ENCODE peak calls at places on chromosomes 12 and 14, in nine cellular contexts. J is CD8-positive, alpha-beta T cell; H is heart right ventricle; O is fibroblast of the aortic adventitia; E is Peyer's patch; P is lower lobe of right lung; L is RWPE2; M is HL-60; B is astrocyte of the spinal cord. S is an unnamed sample.

GRCh38 chr12:38543151-38543550 is 226.6 kb downstream of the ALG10B start:
- DNase-seq in J (no peak), H (no peak), O (no peak), E (no peak), P (peak; percentile 46), L (no peak), M (no peak), B (no peak), S (no peak)

GRCh38 chr12:31651893-31652521 is 7.5 kb upstream of the ETFBKMT start:
- DNase-seq in J (no peak), H (no peak), O (peak; percentile 17), E (no peak), P (no peak), L (no peak), M (no peak), B (no peak), S (peak; percentile 46)

GRCh38 chr14:79483472-79483871 is 727.8 kb downstream of the DIO2 start:
- DNase-seq in J (no peak), H (no peak), O (peak; percentile 7), E (no peak), P (no peak), L (no peak), M (no peak), B (peak; percentile 74), S (peak; percentile 26)

GRCh38 chr12:9920451-9920850 is 11.7 kb downstream of the CLEC2A start:
- DNase-seq in J (no peak), H (no peak), O (no peak), E (no peak), P (no peak), L (no peak), M (no peak), B (no peak), S (no peak)

GRCh38 chr12:51521554-51522276 is 69.3 kb upstream of the SCN8A start:
- DNase-seq in J (no peak), H (no peak), O (no peak), E (no peak), P (no peak), L (no peak), M (no peak), B (peak; percentile 2), S (peak; percentile 14)

GRCh38 chr14:103108749-103109207 is 14.3 kb downstream of the EXOC3L4 start:
- DNase-seq in J (no peak), H (no peak), O (peak; percentile 56), E (no peak), P (no peak), L (no peak), M (peak; percentile 90), B (no peak), S (no peak)

GRCh38 chr12:32039341-32039740 is 67.3 kb upstream of the BICD1 start:
- DNase-seq in J (no peak), H (peak; percentile 17), O (peak; percentile 52), E (no peak), P (no peak), L (no peak), M (no peak), B (no peak), S (peak; percentile 65)

GRCh38 chr12:93100610-93101009 is 171.5 kb upstream of the EEA1 start:
- DNase-seq in J (no peak), H (no peak), O (no peak), E (no peak), P (no peak), L (no peak), M (no peak), B (no peak), S (no peak)

GRCh38 chr14:62528296-62528695 is 517.0 kb downstream of the KCNH5 start:
- DNase-seq in J (no peak), H (no peak), O (no peak), E (no peak), P (no peak), L (no peak), M (no peak), B (peak; percentile 2), S (peak; percentile 5)

GRCh38 chr14:36647827-36648753 is 13.6 kb upstream of the PAX9 start:
- DNase-seq in J (no peak), H (no peak), O (peak; percentile 26), E (no peak), P (no peak), L (no peak), M (peak; percentile 22), B (peak; percentile 55), S (peak; percentile 14)

GRCh38 chr12:125120566-125120965 is 55.3 kb downstream of the AACS start:
- DNase-seq in J (no peak), H (no peak), O (no peak), E (no peak), P (no peak), L (no peak), M (no peak), B (no peak), S (no peak)

GRCh38 chr12:125533434-125534029 is 468.3 kb downstream of the AACS start:
- DNase-seq in J (no peak), H (peak; percentile 5), O (peak; percentile 10), E (no peak), P (no peak), L (no peak), M (peak; percentile 11), B (peak; percentile 4), S (no peak)

GRCh38 chr14:35404496-35405303 is at the start of gene NFKBIA:
- DNase-seq in J (peak; percentile 87), H (peak; percentile 92), O (peak; percentile 89), E (peak; percentile 89), P (peak; percentile 93), L (peak; percentile 93), M (peak; percentile 95), B (peak; percentile 89), S (peak; percentile 92)
- TF ChIP-seq CTCF in J (no peak), H (peak; percentile 15), O (peak; percentile 38), E (peak; percentile 26), P (peak; percentile 44), L (peak; percentile 72), M (no peak), B (peak; percentile 38), S (peak; percentile 26)

DNA sequence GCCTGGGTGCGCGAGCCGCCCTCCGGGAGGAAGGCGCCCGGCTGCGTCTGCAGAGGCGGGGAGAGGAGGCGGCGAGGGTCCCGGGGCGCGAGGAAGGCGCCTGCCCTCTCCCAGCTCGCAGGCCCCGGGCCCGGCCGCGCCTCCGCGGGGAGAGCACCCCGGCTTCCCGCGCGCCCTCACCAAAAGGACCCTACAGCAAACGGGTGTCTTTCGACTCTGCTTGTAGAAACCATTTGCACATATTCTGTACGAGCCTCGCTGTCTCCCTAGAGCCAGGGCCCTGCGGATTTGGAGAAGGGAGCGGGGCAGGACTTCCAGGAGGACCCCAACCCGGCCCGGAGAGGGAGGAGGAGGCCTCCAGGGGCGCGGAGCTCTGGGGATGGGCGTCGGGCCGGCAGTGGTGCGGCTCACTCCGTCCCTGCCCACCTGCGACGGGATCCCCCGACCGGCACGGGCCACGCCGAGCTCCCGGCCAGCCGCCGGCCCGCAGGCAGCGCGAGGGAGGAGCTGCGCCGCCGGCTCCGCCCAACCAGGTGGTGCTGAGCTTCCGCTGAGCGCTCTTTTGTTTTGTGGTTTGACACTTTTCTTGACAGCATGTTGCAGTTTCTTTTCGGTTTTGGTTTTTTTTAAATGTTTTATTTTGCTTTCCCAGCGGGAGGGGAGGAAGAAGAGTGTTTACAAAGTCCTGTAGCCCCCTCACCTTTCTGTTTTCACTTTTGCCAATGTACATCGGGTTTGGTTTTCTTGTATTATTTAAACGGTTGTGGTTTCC is 103.2 kb upstream of the FKBP4 start:
- DNase-seq in J (peak; percentile 25), H (no peak), O (no peak), E (no peak), P (no peak), L (no peak), M (peak; percentile 37), B (no peak), S (peak; percentile 3)
- H3K4me3 ChIP-seq in J (peak overlapping the region; percentile 50), H (peak overlapping the region; percentile 23), O (no peak overlapping the region), E (peak overlapping the region; percentile 52), P (peak overlapping the region; percentile 49), L (peak overlapping the region; percentile 31), M (peak overlapping the region; percentile 26), B (peak overlapping the region; percentile 26), S (peak overlapping the region; percentile 29)

DNA sequence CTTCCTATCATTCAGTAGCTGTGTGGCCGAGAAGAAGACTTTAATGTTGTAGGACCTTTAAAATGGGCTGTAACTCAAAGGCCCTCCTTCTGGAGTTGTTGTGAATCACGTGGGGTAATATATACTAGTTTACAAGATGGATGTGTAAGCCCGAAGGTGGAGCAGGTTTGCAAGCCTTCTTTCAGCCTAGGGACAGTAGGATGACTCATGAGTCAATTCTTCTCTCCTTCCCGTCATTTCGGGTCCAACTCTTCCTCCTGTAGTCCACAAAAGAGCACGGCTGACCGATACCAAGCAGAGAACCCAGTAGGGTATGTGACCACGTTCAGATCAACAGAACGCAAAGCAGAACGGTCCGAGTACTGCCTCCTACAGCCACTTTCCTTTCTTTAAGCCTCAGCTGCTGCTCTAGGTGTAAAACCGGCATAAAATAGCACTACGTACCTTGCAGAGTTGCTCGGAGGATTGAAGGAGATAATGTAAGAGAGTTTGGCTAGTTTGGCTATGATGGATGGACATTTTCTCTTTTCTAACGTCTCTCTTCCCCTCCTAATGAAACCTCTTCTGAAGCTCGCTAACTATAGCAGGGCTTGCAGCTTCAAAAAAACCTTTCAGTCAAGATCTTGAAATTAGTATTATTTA is 1.3 kb upstream of the RASSF3 start:
- DNase-seq in J (no peak), H (peak; percentile 13), O (peak; percentile 36), E (peak; percentile 52), P (no peak), L (no peak), M (peak; percentile 53), B (peak; percentile 56), S (peak; percentile 58)
- TF ChIP-seq CTCF in J (no peak), H (no peak), O (no peak), E (no peak), P (no peak), L (peak; percentile 12), M (no peak), B (peak; percentile 28), S (peak; percentile 18)

DNA sequence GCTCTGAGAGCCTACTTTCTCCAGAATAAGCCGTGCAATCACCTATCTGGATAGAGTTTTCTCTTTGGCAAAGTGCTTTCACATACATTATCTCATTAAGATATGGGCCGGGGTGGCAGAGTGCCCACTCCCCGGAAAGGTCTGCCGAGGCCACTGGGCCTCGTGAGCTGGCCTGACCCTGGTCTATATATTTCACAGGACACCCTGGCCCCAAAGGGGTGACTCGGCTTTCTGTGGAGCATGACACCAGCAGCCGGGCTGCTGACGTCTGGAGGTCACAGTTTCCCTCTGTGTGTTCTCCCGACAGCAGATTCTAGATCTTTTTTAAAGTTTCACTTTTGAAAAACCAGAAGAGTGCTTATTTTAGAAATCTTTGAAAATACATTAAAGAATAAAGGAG is 27.9 kb upstream of the ATP2A2 start:
- DNase-seq in J (no peak), H (peak; percentile 80), O (peak; percentile 40), E (no peak), P (peak; percentile 61), L (no peak), M (no peak), B (peak; percentile 22), S (peak; percentile 51)
- H3K4me3 ChIP-seq in J (no peak overlapping the region), H (no peak overlapping the region), O (no peak overlapping the region), E (no peak overlapping the region), P (no peak overlapping the region), L (no peak overlapping the region), M (no peak overlapping the region), B (no peak overlapping the region), S (no peak overlapping the region)

DNA sequence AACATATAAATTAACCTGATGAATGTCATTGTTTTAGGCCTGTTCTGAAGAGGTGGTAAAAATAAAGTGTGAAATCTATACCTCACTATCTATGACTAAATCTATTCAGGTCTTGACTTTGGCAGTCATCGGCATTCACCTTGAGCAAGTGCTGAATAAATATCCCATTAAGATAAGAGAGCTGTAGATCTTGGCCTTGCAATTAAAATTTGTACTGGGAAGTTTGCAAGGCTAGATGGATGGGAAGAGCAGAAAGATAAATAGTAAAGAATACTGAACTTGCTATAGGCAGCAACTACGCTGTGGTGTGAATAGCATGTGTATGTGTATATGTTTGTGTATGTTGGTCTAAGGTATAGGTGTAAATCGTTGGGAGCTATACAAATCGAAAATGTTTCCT is 325.9 kb upstream of the PRICKLE1 start:
- DNase-seq in J (no peak), H (no peak), O (no peak), E (no peak), P (no peak), L (no peak), M (no peak), B (no peak), S (no peak)
- TF ChIP-seq CTCF in J (no peak), H (no peak), O (no peak), E (no peak), P (no peak), L (no peak), M (no peak), B (no peak), S (no peak)